ENCODE peak calls at places on chromosome 11, in four cellular contexts. V, L, C and X are unnamed samples.

GRCh38 chr11:77198440-77198849 is 70.4 kb downstream of the MYO7A start:
- DNase-seq in V (no peak), L (no peak), C (peak), X (no peak)

GRCh38 chr11:28581286-28582242 is 473.4 kb downstream of the METTL15 start:
- DNase-seq in V (no peak), L (no peak), C (no peak), X (peak)

GRCh38 chr11:63567044-63567840 is 4.1 kb upstream of the PLAAT2 start:
- DNase-seq in V (no peak), L (peak), C (peak), X (peak)

GRCh38 chr11:96143016-96143670 is 199.9 kb downstream of the MAML2 start:
- DNase-seq in V (no peak), L (no peak), C (no peak), X (no peak)

GRCh38 chr11:5620606-5621521 is 3.9 kb upstream of the TRIM34 start:
- DNase-seq in V (no peak), L (peak), C (no peak), X (peak)

GRCh38 chr11:36465449-36466163 is 44.5 kb downstream of the TRAF6 start:
- DNase-seq in V (no peak), L (peak), C (no peak), X (no peak)

GRCh38 chr11:31641477-31642062 is 132.0 kb downstream of the ELP4 start:
- DNase-seq in V (no peak), L (no peak), C (no peak), X (no peak)

GRCh38 chr11:130157111-130157510 is 2.5 kb upstream of the ST14 start:
- DNase-seq in V (no peak), L (no peak), C (no peak), X (no peak)

GRCh38 chr11:4848908-4849307 is at the start of gene OR51S1:
- DNase-seq in V (no peak), L (no peak), C (no peak), X (no peak)

GRCh38 chr11:7050191-7050590 is 29.9 kb downstream of the NLRP14 start:
- DNase-seq in V (no peak), L (no peak), C (no peak), X (no peak)

GRCh38 chr11:59822989-59823566 is 12.5 kb upstream of the MRPL16 start:
- DNase-seq in V (no peak), L (peak), C (no peak), X (peak)

GRCh38 chr11:47980907-47981621 is 705 bp downstream of the PTPRJ start:
- DNase-seq in V (peak), L (peak), C (no peak), X (no peak)

GRCh38 chr11:133931449-133932060 is 25.2 kb downstream of the IGSF9B start:
- DNase-seq in V (no peak), L (no peak), C (no peak), X (no peak)

GRCh38 chr11:133930053-133930766 is 26.6 kb downstream of the IGSF9B start:
- DNase-seq in V (no peak), L (no peak), C (no peak), X (no peak)

GRCh38 chr11:133929401-133930052 is 27.2 kb downstream of the IGSF9B start:
- DNase-seq in V (no peak), L (no peak), C (no peak), X (no peak)

GRCh38 chr11:133928628-133929059 is 28.1 kb downstream of the IGSF9B start:
- DNase-seq in V (no peak), L (peak), C (no peak), X (no peak)

DNA sequence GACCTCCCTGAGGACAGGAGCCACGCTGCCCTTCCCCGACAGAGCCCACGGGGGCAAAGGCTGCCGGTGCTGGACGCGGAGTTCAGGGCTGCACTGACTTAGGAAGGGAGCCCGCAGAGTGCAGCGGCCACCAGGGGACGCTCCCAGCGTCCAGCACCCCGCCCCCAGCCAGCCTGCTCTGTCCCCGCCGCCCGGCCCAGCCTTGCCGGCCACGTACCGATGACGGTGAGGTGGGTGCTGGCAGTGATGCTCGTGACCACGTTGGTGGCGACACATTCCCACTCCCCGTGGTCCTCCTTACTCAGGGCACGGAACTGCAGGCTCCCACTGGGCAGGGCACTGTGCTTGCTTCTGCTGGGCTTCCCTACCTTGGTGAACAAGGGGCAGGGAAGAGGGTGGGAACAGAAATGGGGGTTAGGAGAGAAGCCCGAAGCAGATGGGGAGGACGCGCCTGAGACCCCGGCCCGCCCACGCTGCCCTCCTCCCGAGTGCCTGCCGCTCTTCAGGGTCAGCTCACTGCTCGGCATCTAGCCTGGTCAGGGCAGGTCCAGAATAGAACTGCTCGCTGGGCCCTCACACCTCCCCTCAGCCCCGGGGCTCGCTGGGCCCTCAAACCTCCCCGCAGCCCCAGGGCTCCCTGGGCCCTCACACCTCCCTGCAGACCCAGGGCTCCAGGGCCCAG is 25.9 kb downstream of the IGSF9B start:
- DNase-seq in V (no peak), L (no peak), C (no peak), X (no peak)
- TF ChIP-seq CTCF in V (no peak), L (no peak), C (peak), X (peak)

GRCh38 chr11:122803306-122803705 is 35.0 kb upstream of the CRTAM start:
- DNase-seq in V (no peak), L (peak), C (no peak), X (peak)
- H3K4me3 ChIP-seq in V (no peak), L (no peak), C (no peak), X (no peak)

GRCh38 chr11:19763315-19763714 is 50.7 kb downstream of the NAV2 start:
- DNase-seq in V (no peak), L (no peak), C (no peak), X (no peak)
- TF ChIP-seq CTCF in V (no peak), L (no peak), C (no peak), X (no peak)

DNA sequence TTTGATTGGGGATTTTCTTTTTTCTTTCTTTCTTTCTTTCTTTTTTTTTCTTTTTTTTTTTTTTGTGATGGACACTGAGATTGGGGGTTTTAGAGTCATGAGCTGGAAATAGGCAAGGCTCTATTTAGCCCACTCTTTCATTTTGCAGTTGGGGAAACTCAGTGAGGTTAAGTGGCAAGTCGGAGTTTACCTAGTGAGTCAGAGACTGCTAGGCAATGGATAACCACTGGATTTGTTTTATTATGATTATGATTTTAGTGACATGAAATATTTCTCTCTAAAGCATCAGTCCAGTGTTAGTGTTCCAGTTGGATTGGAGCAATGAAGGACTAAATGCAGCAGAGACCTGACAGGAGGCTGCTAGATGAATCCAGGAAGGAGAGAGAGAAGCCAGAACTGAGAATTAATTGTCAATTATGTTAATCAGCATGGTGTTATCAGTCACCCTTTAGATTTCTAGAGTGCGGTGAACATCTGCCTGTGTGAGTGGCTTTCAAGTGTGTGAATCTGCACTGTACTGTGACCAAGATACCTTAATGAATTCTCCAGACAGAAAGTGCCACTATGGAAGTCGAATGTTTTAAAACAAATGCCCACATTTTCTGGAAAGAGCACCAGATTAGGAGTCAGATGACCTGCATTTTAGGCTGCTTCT is 10.9 kb downstream of the BMAL1 start:
- DNase-seq in V (no peak), L (peak), C (no peak), X (no peak)
- H3K4me3 ChIP-seq in V (no peak), L (no peak), C (no peak), X (no peak)